ENCODE peak calls at places on chromosome 6, in seven cellular contexts. K is esophagus muscularis mucosa, H is astrocyte of the spinal cord, B is lower lobe of right lung, M is left ventricle myocardium inferior, N is psoas muscle, O is OCI-LY7. L is an unnamed sample.

GRCh38 chr6:161835426-161836029 is 561.7 kb upstream of the AGPAT4 start:
- DNase-seq in K (peak; percentile 68), H (peak; percentile 16), B (no peak), M (no peak), N (no peak), O (no peak), L (no peak)

GRCh38 chr6:155524249-155524651 is 68.6 kb upstream of the NOX3 start:
- DNase-seq in K (no peak), H (peak; percentile 72), B (no peak), M (no peak), N (no peak), O (no peak), L (no peak)

GRCh38 chr6:32664354-32664753 is 2.1 kb downstream of the HLA-DQB1 start:
- DNase-seq in K (no peak), H (no peak), B (no peak), M (no peak), N (no peak), O (no peak), L (no peak)

GRCh38 chr6:152458648-152459047 is 178.5 kb downstream of the SYNE1 start:
- DNase-seq in K (no peak), H (peak; percentile 15), B (no peak), M (no peak), N (no peak), O (no peak), L (no peak)

GRCh38 chr6:42423244-42423643 is 28.5 kb downstream of the TRERF1 start:
- DNase-seq in K (no peak), H (no peak), B (no peak), M (no peak), N (no peak), O (no peak), L (no peak)

GRCh38 chr6:33724281-33725023 is 13.0 kb upstream of the UQCC2 start:
- DNase-seq in K (no peak), H (no peak), B (peak; percentile 9), M (no peak), N (no peak), O (no peak), L (no peak)

GRCh38 chr6:134816780-134817179 is 133.1 kb downstream of the ALDH8A1 start:
- DNase-seq in K (no peak), H (peak; percentile 74), B (no peak), M (no peak), N (no peak), O (no peak), L (no peak)

GRCh38 chr6:45548657-45549515 is 171.2 kb upstream of the SUPT3H start:
- DNase-seq in K (peak; percentile 91), H (no peak), B (no peak), M (no peak), N (no peak), O (no peak), L (no peak)

DNA sequence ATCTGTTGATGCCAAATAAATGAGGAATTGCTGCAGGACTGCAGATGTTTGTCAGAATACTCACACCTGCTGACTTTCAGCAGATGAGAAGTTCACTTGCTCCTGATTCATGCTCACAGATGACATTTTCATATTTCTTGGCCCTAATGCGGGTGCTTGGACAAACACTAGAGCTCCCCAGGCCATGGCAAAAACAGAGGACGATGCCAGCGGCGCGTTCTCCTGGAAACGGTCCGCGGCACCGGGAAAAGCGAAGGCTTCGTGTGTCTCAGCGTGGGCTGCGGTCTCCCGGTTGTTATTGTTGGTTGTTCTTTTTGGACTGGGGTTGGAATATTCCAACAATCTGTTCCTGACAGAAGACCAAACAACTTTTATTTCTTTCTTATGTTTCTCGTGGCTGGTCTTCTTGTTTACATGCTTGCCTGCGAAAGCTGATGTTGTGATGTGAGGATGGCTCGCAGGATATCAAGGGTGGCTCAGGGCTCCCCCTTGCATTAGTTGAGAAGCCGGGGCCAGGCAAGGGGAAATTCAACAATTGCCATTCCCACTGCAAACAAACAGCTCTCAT is 46.8 kb upstream of the NEDD9 start:
- DNase-seq in K (no peak), H (no peak), B (no peak), M (no peak), N (peak; percentile 70), O (no peak), L (no peak)
- H3K4me3 ChIP-seq in K (no peak overlapping the region), H (no peak overlapping the region), B (no peak overlapping the region), M (no peak overlapping the region), N (no peak overlapping the region), O (no peak overlapping the region), L (no peak overlapping the region)

DNA sequence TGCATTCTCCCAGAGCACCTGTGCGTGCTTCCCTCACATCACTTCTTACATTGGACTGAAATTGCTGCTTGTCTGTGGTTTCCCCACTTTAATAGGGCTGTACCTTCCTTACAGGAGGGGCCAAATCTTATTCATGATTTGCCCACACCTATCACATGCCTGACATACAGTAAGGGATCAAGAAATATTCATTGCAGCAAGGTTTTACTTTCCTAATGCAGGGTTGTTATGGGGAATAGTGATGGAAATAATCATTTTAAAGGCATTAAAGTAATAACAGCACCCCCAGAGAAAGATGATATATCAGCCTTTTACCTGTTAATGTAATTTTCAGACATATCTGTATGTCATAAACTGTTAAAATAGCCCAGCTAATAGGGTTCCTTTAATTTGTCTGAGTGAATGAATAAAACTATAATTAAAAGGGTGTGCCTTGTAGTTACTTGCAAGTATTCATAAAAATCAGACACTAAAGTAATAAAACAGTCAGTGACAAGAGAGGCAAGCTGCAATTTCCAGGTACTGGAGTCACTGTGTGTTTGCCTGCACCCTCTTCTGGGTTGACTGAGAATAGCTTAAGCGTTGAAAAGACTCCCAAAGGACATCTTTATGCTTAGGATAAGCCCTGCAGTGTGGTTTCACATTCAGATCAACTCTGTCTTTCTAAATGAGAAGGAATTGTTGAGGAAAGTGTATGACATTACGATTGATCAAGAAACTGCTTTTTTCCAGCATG is 182.7 kb downstream of the PHACTR1 start:
- DNase-seq in K (no peak), H (no peak), B (no peak), M (no peak), N (no peak), O (no peak), L (no peak)
- TF ChIP-seq CTCF in K (no peak), H (no peak), B (no peak), M (no peak), N (no peak), O (no peak), L (peak; percentile 26)

DNA sequence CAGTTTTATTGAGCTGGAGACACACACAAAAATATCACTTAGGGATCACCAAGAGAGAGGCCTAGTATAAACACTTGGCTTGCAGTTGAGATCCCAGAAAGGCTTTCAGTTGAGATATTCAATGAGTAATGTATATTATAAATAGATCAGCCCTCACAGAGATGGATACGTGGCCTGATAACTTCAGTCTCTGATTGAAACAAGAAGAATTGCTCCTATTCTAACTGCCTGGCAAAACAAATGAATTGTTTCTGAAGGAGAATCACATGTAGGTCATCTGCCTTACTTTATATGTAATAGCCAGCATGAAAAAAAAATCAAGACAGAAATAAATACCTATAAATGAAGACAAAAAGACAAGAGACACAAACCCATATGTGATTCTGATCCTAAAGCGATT is 747.3 kb upstream of the MAN1A1 start:
- DNase-seq in K (no peak), H (no peak), B (no peak), M (no peak), N (no peak), O (no peak), L (no peak)
- H3K4me3 ChIP-seq in K (no peak overlapping the region), H (no peak overlapping the region), B (no peak overlapping the region), M (no peak overlapping the region), N (no peak overlapping the region), O (no peak overlapping the region), L (no peak overlapping the region)

DNA sequence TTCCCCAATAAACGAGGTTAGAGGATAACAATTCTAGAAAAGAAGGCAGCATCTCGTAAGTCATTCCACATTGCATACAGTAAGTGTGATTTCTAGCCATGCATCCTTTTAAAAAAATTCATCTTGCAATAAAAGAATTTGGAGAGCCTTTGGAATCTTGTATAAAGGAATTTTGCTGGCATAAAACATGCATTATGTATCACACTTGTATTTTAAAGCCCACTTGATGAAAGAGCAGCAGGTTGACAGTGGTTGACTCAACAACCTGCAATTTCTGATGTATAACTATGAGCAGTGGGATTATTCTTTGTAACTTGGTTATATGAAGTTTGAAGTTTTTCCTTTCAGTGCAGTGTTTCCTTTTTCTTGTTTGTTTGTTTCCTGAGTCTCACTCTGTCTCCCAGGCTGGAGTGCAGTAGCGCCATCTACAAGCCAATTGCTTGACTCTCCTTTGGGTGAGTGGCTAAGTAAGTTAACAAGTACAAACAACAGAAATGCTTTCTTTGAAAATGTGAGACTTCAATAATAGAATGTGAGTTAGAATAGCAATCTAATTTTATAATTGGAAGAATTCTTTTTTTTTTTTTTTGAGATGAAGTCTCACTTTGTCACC is 39.9 kb downstream of the JARID2 start:
- DNase-seq in K (no peak), H (no peak), B (no peak), M (no peak), N (no peak), O (no peak), L (no peak)
- TF ChIP-seq CTCF in K (no peak), H (no peak), B (no peak), M (no peak), N (no peak), O (peak; percentile 55), L (peak; percentile 4)

GRCh38 chr6:25085761-25086160 is 150.0 kb upstream of the RIPOR2 start:
- DNase-seq in K (peak; percentile 26), H (no peak), B (no peak), M (no peak), N (no peak), O (peak; percentile 16), L (no peak)

GRCh38 chr6:25084508-25084833 is 148.7 kb upstream of the RIPOR2 start:
- DNase-seq in K (no peak), H (no peak), B (no peak), M (no peak), N (no peak), O (no peak), L (no peak)

GRCh38 chr6:25086500-25087091 is 150.8 kb upstream of the RIPOR2 start:
- DNase-seq in K (peak; percentile 87), H (no peak), B (no peak), M (no peak), N (no peak), O (no peak), L (no peak)

GRCh38 chr6:25088513-25088912 is 152.8 kb upstream of the RIPOR2 start:
- DNase-seq in K (peak; percentile 19), H (peak; percentile 12), B (no peak), M (no peak), N (no peak), O (no peak), L (no peak)

GRCh38 chr6:25083784-25084507 is 148.2 kb upstream of the RIPOR2 start:
- DNase-seq in K (peak; percentile 55), H (no peak), B (no peak), M (no peak), N (no peak), O (no peak), L (no peak)
- H3K4me3 ChIP-seq in K (no peak overlapping the region), H (no peak overlapping the region), B (no peak overlapping the region), M (no peak overlapping the region), N (no peak overlapping the region), O (no peak overlapping the region), L (no peak overlapping the region)

GRCh38 chr6:7247179-7247456 is 65.9 kb downstream of the SSR1 start:
- DNase-seq in K (no peak), H (no peak), B (peak; percentile 38), M (no peak), N (no peak), O (no peak), L (no peak)

GRCh38 chr6:7249391-7249790 is 63.6 kb downstream of the SSR1 start:
- DNase-seq in K (no peak), H (no peak), B (no peak), M (no peak), N (no peak), O (no peak), L (no peak)

GRCh38 chr6:7245668-7246393 is 67.2 kb downstream of the SSR1 start:
- DNase-seq in K (no peak), H (no peak), B (peak; percentile 37), M (no peak), N (no peak), O (no peak), L (no peak)

GRCh38 chr6:7247828-7248227 is 65.2 kb downstream of the SSR1 start:
- DNase-seq in K (no peak), H (no peak), B (peak; percentile 34), M (peak; percentile 13), N (no peak), O (no peak), L (no peak)

GRCh38 chr6:7246401-7247178 is 66.4 kb downstream of the SSR1 start:
- DNase-seq in K (no peak), H (no peak), B (peak; percentile 48), M (peak; percentile 14), N (peak; percentile 60), O (no peak), L (no peak)
- TF ChIP-seq CTCF in K (no peak), H (no peak), B (no peak), M (no peak), N (no peak), O (no peak), L (no peak)